ENCODE peak calls at places on chromosomes 4 and X, in five cellular contexts. V is A549, W is Karpas-422, T is K562, X is RWPE2. I is an unnamed sample.

GRCh38 chr4:101954975-101955678 is 164.6 kb downstream of the BANK1 start:
- DNase-seq in V (no peak), T (no peak), X (no peak), W (peak; percentile 86), I (no peak)

GRCh38 chr4:173958445-173958844 is 325.0 kb downstream of the FBXO8 start:
- DNase-seq in T (no peak), V (no peak), W (no peak), X (no peak), I (no peak)

GRCh38 chr4:40349561-40350198 is 14.5 kb downstream of the CHRNA9 start:
- DNase-seq in X (no peak), W (no peak), V (peak; percentile 45), T (no peak), I (no peak)

GRCh38 chrX:11445540-11445939 is 152.3 kb downstream of the AMELX start:
- DNase-seq in T (no peak), W (no peak), X (no peak), V (no peak), I (no peak)

GRCh38 chrX:3161686-3162085 is 120.4 kb downstream of the ARSF start:
- DNase-seq in W (no peak), V (no peak), X (no peak), T (no peak), I (no peak)

GRCh38 chr4:171929477-171929876 is 116.3 kb downstream of the GALNTL6 start:
- DNase-seq in V (no peak), W (no peak), X (peak; percentile 19), T (no peak), I (no peak)

GRCh38 chr4:56857601-56858301 is 36.2 kb upstream of the SPINK2 start:
- DNase-seq in V (no peak), W (no peak), T (no peak), X (no peak), I (no peak)

GRCh38 chr4:88823058-88823919 is 125.7 kb upstream of the NAP1L5 start:
- DNase-seq in T (peak; percentile 81), V (peak; percentile 88), W (no peak), X (peak; percentile 74), I (peak; percentile 93)

GRCh38 chrX:14899607-14900006 is 26.4 kb downstream of the MOSPD2 start:
- DNase-seq in X (no peak), V (peak; percentile 22), W (peak; percentile 53), T (peak; percentile 41), I (no peak)

GRCh38 chr4:144831971-144832370 is 186.0 kb downstream of the HHIP start:
- DNase-seq in T (no peak), X (no peak), V (no peak), W (no peak), I (no peak)

GRCh38 chr4:10102193-10102980 is 14.2 kb downstream of the WDR1 start:
- DNase-seq in X (no peak), V (no peak), W (no peak), T (no peak), I (no peak)

GRCh38 chrX:154380153-154380552 is 1.1 kb downstream of the EMD start:
- DNase-seq in V (no peak), W (no peak), T (no peak), X (no peak), I (no peak)

GRCh38 chr4:165403667-165404066 is 24.9 kb downstream of the CPE start:
- DNase-seq in W (no peak), X (no peak), V (no peak), T (no peak), I (no peak)

GRCh38 chr4:7565483-7565882 is 130.8 kb upstream of the PSAPL1 start:
- DNase-seq in W (no peak), X (no peak), V (no peak), T (no peak), I (no peak)

GRCh38 chrX:134990475-134991473 is at the start of gene SMIM10:
- DNase-seq in T (peak; percentile 86), V (peak; percentile 5), W (no peak), X (no peak), I (peak; percentile 78)

GRCh38 chr4:147596377-147596776 is 20.8 kb upstream of the TMEM184C start:
- DNase-seq in T (no peak), V (no peak), X (no peak), W (peak; percentile 55), I (no peak)

GRCh38 chrX:49977319-49978090 is 55.1 kb downstream of the CLCN5 start:
- DNase-seq in X (no peak), V (no peak), W (no peak), T (no peak), I (no peak)

GRCh38 chr4:20422398-20422797 is 170.7 kb downstream of the SLIT2 start:
- DNase-seq in T (peak; percentile 42), V (peak; percentile 51), W (peak; percentile 75), X (no peak), I (peak; percentile 65)

GRCh38 chr4:149465941-149466340 is 349.7 kb downstream of the IQCM start:
- DNase-seq in T (no peak), X (no peak), V (peak; percentile 1), W (no peak), I (no peak)

DNA sequence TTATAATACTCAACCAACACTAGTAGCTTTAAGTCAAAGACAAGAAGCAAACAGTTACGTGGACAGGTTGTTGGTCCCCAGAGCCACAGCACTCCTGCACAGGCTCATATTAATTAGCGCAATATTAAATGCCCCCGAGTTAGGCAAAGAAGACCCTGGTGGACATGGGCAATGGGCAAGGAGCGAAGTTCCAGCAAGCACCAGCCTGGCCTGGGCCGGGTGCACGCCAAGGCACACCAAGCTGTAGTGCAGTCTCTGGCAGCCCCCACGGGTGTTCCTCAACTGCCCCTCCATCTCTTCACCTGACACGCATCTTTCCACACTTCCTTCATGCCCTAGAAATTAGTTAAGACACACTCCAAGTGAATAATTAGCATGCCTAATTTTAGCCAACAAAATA is 20.1 kb downstream of the FAT1 start:
- DNase-seq in T (no peak), V (no peak), W (no peak), X (no peak), I (peak; percentile 56)
- H3K27ac ChIP-seq in T (no peak overlapping the region), V (no peak overlapping the region), W (no peak overlapping the region), X (no peak overlapping the region), I (peak overlapping the region; percentile 63)

GRCh38 chr4:46937493-46937892 is 28.4 kb upstream of the COX7B2 start:
- DNase-seq in T (no peak), X (no peak), V (no peak), W (peak; percentile 61), I (no peak)

GRCh38 chr4:46933686-46934085 is 24.6 kb upstream of the COX7B2 start:
- DNase-seq in V (no peak), T (no peak), W (no peak), X (no peak), I (no peak)

GRCh38 chr4:46930866-46931265 is 21.8 kb upstream of the COX7B2 start:
- DNase-seq in X (no peak), W (no peak), V (no peak), T (no peak), I (no peak)

GRCh38 chr4:46931981-46932380 is 22.9 kb upstream of the COX7B2 start:
- DNase-seq in X (no peak), W (peak; percentile 73), T (no peak), V (peak; percentile 3), I (no peak)

DNA sequence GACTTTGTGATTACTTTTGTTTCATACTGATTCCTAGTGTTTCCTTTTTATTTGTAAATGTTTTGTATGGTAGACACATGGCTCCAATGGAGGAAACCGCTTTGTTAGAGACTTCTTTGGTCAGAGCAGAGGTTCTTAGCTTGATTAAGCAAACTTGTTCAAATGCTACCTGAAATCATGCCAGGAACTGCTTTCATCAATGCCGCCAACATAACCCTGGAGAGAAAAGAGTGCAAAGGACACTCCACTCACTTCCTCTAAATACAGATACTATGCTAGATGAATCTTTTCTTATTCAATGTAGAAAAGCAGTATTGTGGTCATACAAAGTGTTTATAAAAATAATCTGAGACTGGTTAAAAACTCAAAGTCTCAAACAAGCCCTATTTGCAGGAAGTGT is 25.7 kb upstream of the COX7B2 start:
- DNase-seq in V (no peak), W (no peak), X (no peak), T (no peak), I (no peak)
- H3K9me3 ChIP-seq in V (no peaks in the 10 kb centered on the region), W (no peaks in the 10 kb centered on the region), X (no peaks in the 10 kb centered on the region), T (no peaks in the 10 kb centered on the region), I (no peaks in the 10 kb centered on the region)

GRCh38 chr4:42710329-42710728 is 53.4 kb upstream of the ATP8A1 start:
- DNase-seq in X (no peak), W (no peak), V (no peak), T (no peak), I (no peak)
- H3K27ac ChIP-seq in X (no peak overlapping the region), W (no peak overlapping the region), V (no peak overlapping the region), T (no peak overlapping the region), I (no peak overlapping the region)

DNA sequence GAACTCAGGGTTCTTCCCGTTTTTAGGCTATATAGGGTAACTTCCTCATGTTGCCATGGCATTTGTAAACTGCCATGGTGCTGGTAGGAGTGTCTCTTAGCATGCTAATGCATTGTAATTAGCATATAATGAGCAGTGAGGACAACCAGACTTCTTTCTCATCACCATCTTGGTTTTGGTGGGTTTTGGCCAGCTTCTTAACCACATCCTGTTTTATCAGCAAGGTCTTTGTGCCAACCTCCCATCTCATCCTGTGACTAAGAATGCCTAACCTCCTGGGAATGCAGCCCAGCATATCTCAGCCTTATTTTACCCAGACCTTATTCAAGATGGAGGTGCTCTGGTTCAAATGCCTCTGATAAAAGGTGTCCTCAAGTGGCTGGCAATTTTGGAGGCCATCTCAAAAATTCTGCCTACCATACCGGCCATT is 213.1 kb upstream of the VEGFC start:
- DNase-seq in V (peak; percentile 22), T (no peak), W (no peak), X (peak; percentile 66), I (no peak)
- H3K9me3 ChIP-seq in V (no peaks in the 10 kb centered on the region), T (no peaks in the 10 kb centered on the region), W (no peaks in the 10 kb centered on the region), X (peaks cover 2% of the 10 kb centered on the region), I (no peaks in the 10 kb centered on the region)

GRCh38 chr4:15291133-15291532 is 136.7 kb upstream of the C1QTNF7 start:
- DNase-seq in T (no peak), W (no peak), V (no peak), X (no peak), I (no peak)

GRCh38 chr4:15295421-15296162 is 132.2 kb upstream of the C1QTNF7 start:
- DNase-seq in V (no peak), X (no peak), W (no peak), T (no peak), I (no peak)

GRCh38 chr4:15293678-15294077 is 134.2 kb upstream of the C1QTNF7 start:
- DNase-seq in V (no peak), X (no peak), T (no peak), W (no peak), I (no peak)

GRCh38 chr4:15294832-15295231 is 133.0 kb upstream of the C1QTNF7 start:
- DNase-seq in W (no peak), T (no peak), X (no peak), V (no peak), I (no peak)

DNA sequence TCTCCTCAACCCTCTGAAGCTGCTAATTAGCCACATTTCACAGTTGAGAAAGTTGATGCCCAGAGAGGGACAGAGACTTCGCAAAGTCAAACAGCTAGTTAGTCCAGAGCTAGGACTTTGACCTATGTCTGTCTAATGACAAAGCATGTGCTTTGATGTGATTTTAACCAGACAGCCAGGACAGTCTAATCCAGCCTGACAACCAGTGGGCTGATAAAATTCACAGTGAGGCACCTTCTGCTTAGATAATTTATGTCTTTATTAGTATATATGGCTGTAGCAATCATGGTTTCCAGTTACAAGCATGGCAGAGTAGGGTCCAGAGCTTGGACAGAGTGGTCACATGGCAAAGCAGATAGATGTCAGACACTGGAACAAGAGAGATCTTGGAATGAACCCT is 133.6 kb upstream of the C1QTNF7 start:
- DNase-seq in V (no peak), W (no peak), T (no peak), X (no peak), I (no peak)
- H3K27ac ChIP-seq in V (no peak overlapping the region), W (no peak overlapping the region), T (no peak overlapping the region), X (no peak overlapping the region), I (no peak overlapping the region)